ENCODE peak calls at places on chromosomes 13 and 19, in six cellular contexts. P is mesendoderm, T is IMR-90, H is mesenchymal stem cell, J is H9, G is H1. M is an unnamed sample.

GRCh38 chr13:99686157-99686572 is 184.9 kb downstream of the TM9SF2 start:
- DNase-seq in T (peak), H (peak), P (peak), G (no peak), J (peak), M (no peak)

GRCh38 chr19:16596399-16596798 is 24.2 kb upstream of the SLC35E1 start:
- DNase-seq in T (no peak), P (no peak), G (no peak), J (no peak), H (no peak), M (no peak)

GRCh38 chr13:30033681-30034447 is 183.4 kb upstream of the UBL3 start:
- DNase-seq in J (no peak), G (no peak), T (peak), H (peak), P (no peak), M (no peak)

GRCh38 chr13:43551897-43552456 is 234.8 kb downstream of the ENOX1 start:
- DNase-seq in H (no peak), P (no peak), J (no peak), T (no peak), G (no peak), M (no peak)

GRCh38 chr13:48304132-48304876 is 753 bp downstream of the RB1 start:
- DNase-seq in H (peak), G (no peak), T (peak), P (no peak), J (no peak), M (peak)

GRCh38 chr19:5148794-5149190 is 179.9 kb downstream of the KDM4B start:
- DNase-seq in G (no peak), J (no peak), T (no peak), H (no peak), P (no peak), M (no peak)

GRCh38 chr13:25179810-25180437 is 7.8 kb upstream of the AMER2 start:
- DNase-seq in T (no peak), G (no peak), J (no peak), P (no peak), H (no peak), M (no peak)

GRCh38 chr19:5086232-5086631 is 117.3 kb downstream of the KDM4B start:
- DNase-seq in G (no peak), H (no peak), P (no peak), J (no peak), T (no peak), M (no peak)

GRCh38 chr19:55645512-55645881 is 2.0 kb downstream of the ZNF581 start:
- DNase-seq in H (no peak), P (no peak), T (no peak), G (no peak), J (no peak), M (no peak)

GRCh38 chr19:55646889-55647731 is 902 bp upstream of the CCDC106 start:
- DNase-seq in H (no peak), T (no peak), G (no peak), J (no peak), P (no peak), M (no peak)

GRCh38 chr19:55649579-55650557 is 1.9 kb downstream of the CCDC106 start:
- DNase-seq in J (no peak), H (no peak), T (no peak), P (no peak), G (no peak), M (no peak)

GRCh38 chr19:55648657-55649578 is 906 bp downstream of the CCDC106 start:
- DNase-seq in P (no peak), J (no peak), G (no peak), T (no peak), H (no peak), M (no peak)

DNA sequence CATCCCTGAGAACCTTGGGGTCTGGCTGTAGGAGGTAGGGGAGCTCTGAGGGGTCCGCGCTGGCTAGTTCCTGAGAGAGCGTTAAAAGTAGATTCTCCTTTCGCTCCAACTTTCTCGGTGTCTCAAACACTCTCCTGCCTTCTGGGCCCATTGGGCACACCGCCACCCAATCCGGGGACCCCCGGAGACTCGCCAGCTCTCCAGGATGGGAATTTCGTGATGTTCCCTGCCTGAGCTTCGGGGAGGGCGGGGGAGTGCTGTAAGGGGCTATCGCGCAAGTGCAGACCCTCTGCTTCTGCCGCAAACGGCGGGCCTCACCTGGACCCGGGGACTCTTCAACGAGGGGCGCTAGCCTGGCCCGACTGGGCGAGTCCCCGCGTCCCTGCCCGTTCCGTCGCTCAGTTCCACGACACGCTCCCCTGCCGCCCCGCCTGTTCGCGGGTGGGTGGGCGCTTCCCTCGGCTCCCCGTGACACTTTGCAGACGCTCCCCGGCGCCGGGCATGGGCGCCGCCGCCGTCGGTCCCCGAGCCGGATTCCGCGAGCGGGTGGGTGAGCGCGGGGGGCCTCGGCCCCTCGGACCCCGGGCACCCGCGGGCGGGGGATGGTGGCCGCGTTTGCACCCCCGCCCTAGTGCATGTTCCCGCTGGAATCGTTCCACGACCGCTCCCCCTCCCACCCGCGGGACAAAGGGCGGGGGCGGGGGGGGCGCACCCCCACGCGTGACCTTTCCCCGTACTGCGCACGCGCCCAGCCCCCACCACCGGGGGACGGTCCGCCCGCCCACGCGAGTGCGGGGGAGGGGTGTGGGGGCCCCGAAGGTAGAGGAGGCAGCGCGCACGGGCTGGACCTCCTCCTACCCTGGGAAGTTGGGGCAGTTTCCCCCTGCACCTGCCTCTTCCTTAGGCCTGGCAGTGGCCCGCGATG is at the start of gene CCDC106:
- DNase-seq in P (peak), J (peak), H (peak), G (no peak), T (peak), M (peak)
- H2BK120ac ChIP-seq in P (no peak), J (no peak), H (peak), G (no peak), T (peak), M (peak)

GRCh38 chr19:47813995-47814328 is 7.8 kb upstream of the CRX start:
- DNase-seq in T (no peak), P (no peak), H (no peak), J (no peak), G (no peak), M (no peak)

DNA sequence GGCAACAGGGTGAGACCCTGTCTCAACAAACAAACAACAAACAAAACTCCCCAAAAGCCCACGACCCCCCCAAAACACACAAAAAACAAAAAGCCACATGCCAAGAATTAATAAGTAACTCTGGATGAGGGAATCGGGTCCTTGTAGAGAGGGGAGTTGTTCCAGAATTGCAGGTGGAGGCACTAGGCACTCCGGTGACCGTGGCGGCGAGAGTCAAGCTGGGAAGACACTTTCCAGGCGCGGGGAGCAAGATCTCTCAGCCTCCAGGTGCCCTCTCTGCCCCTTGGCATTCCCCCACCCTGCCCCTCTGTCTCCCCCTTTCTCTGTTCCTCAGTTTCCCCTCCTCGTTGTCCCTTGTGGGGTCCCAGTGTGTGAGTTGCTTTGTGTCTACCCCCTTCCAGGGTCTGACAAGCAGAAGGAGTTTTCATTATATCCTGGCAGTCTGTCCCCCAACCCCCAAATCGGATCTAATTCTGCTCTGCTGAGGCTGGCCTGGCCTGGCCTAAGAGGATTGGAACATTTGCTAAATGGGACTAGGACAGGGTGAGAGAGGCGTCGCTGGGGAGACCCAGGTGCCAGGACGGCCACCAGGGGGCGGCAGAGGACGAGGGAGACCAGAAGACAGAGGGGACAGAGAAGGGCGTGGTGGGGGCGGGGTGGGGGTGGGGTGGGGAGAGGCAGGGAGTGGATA is 8.3 kb upstream of the CRX start:
- DNase-seq in J (peak), H (peak), G (peak), P (peak), T (peak), M (peak)
- H2BK15ac ChIP-seq in J (no peak), H (no peak), G (no peak), P (no peak), T (no peak), M (peak)

GRCh38 chr19:34256835-34257558 is 2.6 kb downstream of the GARRE1 start:
- DNase-seq in P (no peak), T (no peak), G (no peak), H (no peak), J (no peak), M (no peak)

GRCh38 chr19:34255546-34255945 is 1.2 kb downstream of the GARRE1 start:
- DNase-seq in P (no peak), G (no peak), H (no peak), T (no peak), J (no peak), M (no peak)

GRCh38 chr19:34257559-34257924 is 3.2 kb downstream of the GARRE1 start:
- DNase-seq in P (no peak), T (no peak), G (no peak), H (no peak), J (no peak), M (no peak)

GRCh38 chr19:34253711-34254551 is 423 bp upstream of the GARRE1 start:
- DNase-seq in H (peak), G (peak), P (peak), T (peak), J (peak), M (peak)

GRCh38 chr19:34254552-34255432 is at the start of gene GARRE1:
- DNase-seq in J (peak), P (peak), T (peak), H (no peak), G (no peak), M (peak)
- H2BK120ac ChIP-seq in J (no peak), P (no peak), T (peak), H (peak), G (no peak), M (peak)

GRCh38 chr13:39729161-39729560 is 73.7 kb downstream of the COG6 start:
- DNase-seq in H (no peak), G (no peak), T (peak), P (no peak), J (no peak), M (no peak)
- H2BK15ac ChIP-seq in H (no peak), G (no peak), T (no peak), P (no peak), J (no peak), M (no peak)

GRCh38 chr19:15432018-15432494 is 13.3 kb upstream of the AKAP8L start:
- DNase-seq in P (no peak), T (no peak), G (no peak), J (no peak), H (no peak), M (no peak)
- H2BK120ac ChIP-seq in P (peak), T (no peak), G (no peak), J (no peak), H (peak), M (no peak)

GRCh38 chr19:35540356-35540927 is 5.0 kb upstream of the TMEM147 start:
- DNase-seq in T (no peak), P (no peak), J (no peak), G (no peak), H (no peak), M (no peak)
- H2BK15ac ChIP-seq in T (no peak), P (no peak), J (no peak), G (no peak), H (no peak), M (no peak)